ENCODE peak calls at places on chromosome 6, in eight cellular contexts. One of them, this sample, is unnamed.

GRCh38 chr6:79869184-79869583 is 78.2 kb downstream of the ELOVL4 start:
- DNase-seq in GM12878: no peak
- DNase-seq in SK-N-SH: no peak
- DNase-seq in H1: no peak
- DNase-seq in K562: no peak
- DNase-seq in HCT116: no peak
- DNase-seq in endothelial cell of umbilical vein: no peak
- DNase-seq in HepG2: no peak
- DNase-seq in this sample: no peak

GRCh38 chr6:90660971-90661370 is 74.1 kb upstream of the MAP3K7 start:
- DNase-seq in GM12878: no peak
- DNase-seq in SK-N-SH: no peak
- DNase-seq in H1: no peak
- DNase-seq in K562: no peak
- DNase-seq in HCT116: no peak
- DNase-seq in endothelial cell of umbilical vein: no peak
- DNase-seq in HepG2: no peak
- DNase-seq in this sample: no peak

GRCh38 chr6:80197474-80197873 is 91.0 kb downstream of the BCKDHB start:
- DNase-seq in GM12878: no peak
- DNase-seq in SK-N-SH: no peak
- DNase-seq in H1: no peak
- DNase-seq in K562: no peak
- DNase-seq in HCT116: no peak
- DNase-seq in endothelial cell of umbilical vein: no peak
- DNase-seq in HepG2: no peak
- DNase-seq in this sample: no peak

GRCh38 chr6:167396068-167396658 is 71.3 kb downstream of the TTLL2 start:
- DNase-seq in GM12878: no peak
- DNase-seq in SK-N-SH: no peak
- DNase-seq in H1: no peak
- DNase-seq in K562: no peak
- DNase-seq in HCT116: no peak
- DNase-seq in endothelial cell of umbilical vein: no peak
- DNase-seq in HepG2: no peak
- DNase-seq in this sample: no peak

GRCh38 chr6:104580452-104580851 is 279.3 kb downstream of the HACE1 start:
- DNase-seq in GM12878: no peak
- DNase-seq in SK-N-SH: no peak
- DNase-seq in H1: no peak
- DNase-seq in K562: no peak
- DNase-seq in HCT116: no peak
- DNase-seq in endothelial cell of umbilical vein: no peak
- DNase-seq in HepG2: no peak
- DNase-seq in this sample: no peak

GRCh38 chr6:101395345-101395744 is 1.8 kb downstream of the GRIK2 start:
- DNase-seq in GM12878: no peak
- DNase-seq in SK-N-SH: no peak
- DNase-seq in H1: no peak
- DNase-seq in K562: no peak
- DNase-seq in HCT116: no peak
- DNase-seq in endothelial cell of umbilical vein: no peak
- DNase-seq in HepG2: no peak
- DNase-seq in this sample: no peak

GRCh38 chr6:138555294-138555988 is 56.1 kb upstream of the NHSL1 start:
- DNase-seq in GM12878: peak; percentile 8
- DNase-seq in SK-N-SH: no peak
- DNase-seq in H1: no peak
- DNase-seq in K562: no peak
- DNase-seq in HCT116: no peak
- DNase-seq in endothelial cell of umbilical vein: peak; percentile 79
- DNase-seq in HepG2: peak; percentile 79
- DNase-seq in this sample: no peak

GRCh38 chr6:43402819-43403218 is 24.5 kb upstream of the ABCC10 start:
- DNase-seq in GM12878: no peak
- DNase-seq in SK-N-SH: no peak
- DNase-seq in H1: no peak
- DNase-seq in K562: peak; percentile 59
- DNase-seq in HCT116: peak; percentile 13
- DNase-seq in endothelial cell of umbilical vein: no peak
- DNase-seq in HepG2: no peak
- DNase-seq in this sample: no peak

GRCh38 chr6:72963946-72964345 is 261.4 kb downstream of the KHDC1L start:
- DNase-seq in GM12878: no peak
- DNase-seq in SK-N-SH: no peak
- DNase-seq in H1: no peak
- DNase-seq in K562: no peak
- DNase-seq in HCT116: no peak
- DNase-seq in endothelial cell of umbilical vein: no peak
- DNase-seq in HepG2: no peak
- DNase-seq in this sample: no peak

GRCh38 chr6:22557007-22557406 is 12.4 kb upstream of the HDGFL1 start:
- DNase-seq in GM12878: no peak
- DNase-seq in SK-N-SH: no peak
- DNase-seq in H1: no peak
- DNase-seq in K562: no peak
- DNase-seq in HCT116: no peak
- DNase-seq in endothelial cell of umbilical vein: no peak
- DNase-seq in HepG2: no peak
- DNase-seq in this sample: no peak

GRCh38 chr6:107736713-107737396 is 87.3 kb downstream of the SCML4 start:
- DNase-seq in GM12878: no peak
- DNase-seq in SK-N-SH: no peak
- DNase-seq in H1: no peak
- DNase-seq in K562: no peak
- DNase-seq in HCT116: no peak
- DNase-seq in endothelial cell of umbilical vein: no peak
- DNase-seq in HepG2: no peak
- DNase-seq in this sample: peak; percentile 37

GRCh38 chr6:3324262-3324942 is 65.7 kb downstream of the PSMG4 start:
- DNase-seq in GM12878: peak; percentile 48
- DNase-seq in SK-N-SH: no peak
- DNase-seq in H1: no peak
- DNase-seq in K562: peak; percentile 91
- DNase-seq in HCT116: no peak
- DNase-seq in endothelial cell of umbilical vein: peak; percentile 93
- DNase-seq in HepG2: peak; percentile 17
- DNase-seq in this sample: no peak

GRCh38 chr6:111610548-111611172 is 5.0 kb upstream of the TRAF3IP2 start:
- DNase-seq in GM12878: no peak
- DNase-seq in SK-N-SH: no peak
- DNase-seq in H1: no peak
- DNase-seq in K562: no peak
- DNase-seq in HCT116: no peak
- DNase-seq in endothelial cell of umbilical vein: no peak
- DNase-seq in HepG2: peak; percentile 87
- DNase-seq in this sample: no peak

GRCh38 chr6:152316024-152316423 is 321.1 kb downstream of the SYNE1 start:
- DNase-seq in GM12878: no peak
- DNase-seq in SK-N-SH: no peak
- DNase-seq in H1: no peak
- DNase-seq in K562: no peak
- DNase-seq in HCT116: no peak
- DNase-seq in endothelial cell of umbilical vein: peak; percentile 93
- DNase-seq in HepG2: no peak
- DNase-seq in this sample: no peak

GRCh38 chr6:17394192-17394611 is 807 bp downstream of the CAP2 start:
- DNase-seq in GM12878: no peak
- DNase-seq in SK-N-SH: no peak
- DNase-seq in H1: peak; percentile 64
- DNase-seq in K562: peak; percentile 6
- DNase-seq in HCT116: peak; percentile 64
- DNase-seq in endothelial cell of umbilical vein: peak; percentile 57
- DNase-seq in HepG2: peak; percentile 71
- DNase-seq in this sample: no peak

GRCh38 chr6:32183483-32184083 is 470 bp downstream of the AGER start:
- DNase-seq in GM12878: no peak
- DNase-seq in SK-N-SH: peak; percentile 7
- DNase-seq in H1: no peak
- DNase-seq in K562: no peak
- DNase-seq in HCT116: no peak
- DNase-seq in endothelial cell of umbilical vein: no peak
- DNase-seq in HepG2: no peak
- DNase-seq in this sample: no peak

GRCh38 chr6:32181890-32182529 is 2.0 kb downstream of the AGER start:
- DNase-seq in GM12878: no peak
- DNase-seq in SK-N-SH: no peak
- DNase-seq in H1: no peak
- DNase-seq in K562: peak; percentile 57
- DNase-seq in HCT116: no peak
- DNase-seq in endothelial cell of umbilical vein: no peak
- DNase-seq in HepG2: no peak
- DNase-seq in this sample: no peak

GRCh38 chr6:32183030-32183429 is 1.0 kb downstream of the AGER start:
- DNase-seq in GM12878: no peak
- DNase-seq in SK-N-SH: no peak
- DNase-seq in H1: no peak
- DNase-seq in K562: no peak
- DNase-seq in HCT116: no peak
- DNase-seq in endothelial cell of umbilical vein: no peak
- DNase-seq in HepG2: no peak
- DNase-seq in this sample: no peak

GRCh38 chr6:32181148-32181702 is 2.8 kb downstream of the AGER start:
- DNase-seq in GM12878: no peak
- DNase-seq in SK-N-SH: no peak
- DNase-seq in H1: no peak
- DNase-seq in K562: no peak
- DNase-seq in HCT116: no peak
- DNase-seq in endothelial cell of umbilical vein: no peak
- DNase-seq in HepG2: no peak
- DNase-seq in this sample: no peak

DNA sequence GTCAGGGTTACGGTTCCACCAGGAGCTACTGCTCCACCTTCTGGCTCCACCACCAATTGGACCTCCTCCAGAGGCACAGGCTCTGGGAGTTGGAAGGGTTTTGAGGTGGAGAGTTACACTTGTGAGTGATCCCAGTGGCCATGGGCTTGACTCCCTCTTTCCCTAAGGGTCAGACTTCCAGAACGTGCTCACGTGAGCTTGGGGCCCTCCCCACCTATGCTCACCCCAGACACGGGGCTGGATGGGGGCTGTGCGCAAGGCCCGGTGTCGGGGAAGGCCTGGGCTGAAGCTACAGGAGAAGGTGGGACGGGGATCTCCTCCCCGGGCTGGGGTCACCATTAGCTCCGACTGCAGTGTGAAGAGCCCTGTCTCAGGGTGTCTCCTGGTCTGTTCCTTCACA is 1.4 kb downstream of the AGER start:
- DNase-seq in GM12878: no peak
- DNase-seq in SK-N-SH: no peak
- DNase-seq in H1: no peak
- DNase-seq in K562: no peak
- DNase-seq in HCT116: no peak
- DNase-seq in endothelial cell of umbilical vein: no peak
- DNase-seq in HepG2: no peak
- DNase-seq in this sample: no peak
- TF ChIP-seq POLR2AphosphoS5 in GM12878: no peak
- TF ChIP-seq POLR2AphosphoS5 in SK-N-SH: no peak
- TF ChIP-seq POLR2AphosphoS5 in H1: no peak
- TF ChIP-seq POLR2AphosphoS5 in K562: no peak
- TF ChIP-seq POLR2AphosphoS5 in HCT116: no peak
- TF ChIP-seq POLR2AphosphoS5 in endothelial cell of umbilical vein: no peak
- TF ChIP-seq POLR2AphosphoS5 in HepG2: no peak
- TF ChIP-seq POLR2AphosphoS5 in this sample: no peak

DNA sequence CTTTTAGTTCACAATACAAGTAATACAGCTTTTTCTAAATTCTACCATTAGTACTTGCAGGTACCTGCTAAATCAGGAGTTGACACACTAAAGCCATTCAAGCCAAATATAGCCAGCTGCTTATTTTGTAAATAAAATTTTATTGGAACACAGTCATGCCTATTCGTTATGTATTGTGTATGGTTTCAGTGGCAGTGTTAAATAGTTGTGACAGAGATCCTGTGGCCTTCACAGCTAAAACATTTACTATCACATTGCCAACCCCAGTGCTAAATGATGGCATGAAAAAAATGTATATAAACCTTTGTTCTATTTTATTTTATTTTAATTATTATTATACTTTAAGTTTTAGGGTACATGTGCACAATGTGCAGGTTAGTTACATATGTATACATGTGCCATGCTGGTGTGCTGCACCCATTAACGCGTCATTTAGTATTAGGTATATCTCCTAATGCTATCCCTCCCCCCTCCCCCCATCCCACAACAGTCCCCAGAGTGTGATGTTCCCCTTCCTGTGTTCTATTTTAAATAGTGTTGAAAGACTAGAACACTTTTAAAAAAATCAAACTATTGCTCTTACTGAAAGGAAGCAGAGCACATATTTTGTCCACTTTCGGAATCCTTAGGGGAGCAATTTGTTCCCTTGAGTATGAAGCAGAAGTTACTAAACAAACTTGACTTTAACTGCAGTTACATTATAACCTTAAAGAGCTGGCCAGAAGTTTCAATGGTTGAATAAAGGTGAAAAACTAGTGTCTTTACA is 115.7 kb downstream of the PRIM2 start:
- DNase-seq in GM12878: peak; percentile 32
- DNase-seq in SK-N-SH: no peak
- DNase-seq in H1: no peak
- DNase-seq in K562: no peak
- DNase-seq in HCT116: no peak
- DNase-seq in endothelial cell of umbilical vein: no peak
- DNase-seq in HepG2: no peak
- DNase-seq in this sample: no peak
- H3K9ac ChIP-seq in GM12878: no peak overlapping the region
- H3K9ac ChIP-seq in SK-N-SH: peak overlapping the region; percentile 8
- H3K9ac ChIP-seq in H1: no peak overlapping the region
- H3K9ac ChIP-seq in K562: no peak overlapping the region
- H3K9ac ChIP-seq in HCT116: no peak overlapping the region
- H3K9ac ChIP-seq in endothelial cell of umbilical vein: no peak overlapping the region
- H3K9ac ChIP-seq in HepG2: no peak overlapping the region
- H3K9ac ChIP-seq in this sample: no peak overlapping the region

GRCh38 chr6:139590206-139590605 is 215.8 kb upstream of the CITED2 start:
- DNase-seq in GM12878: no peak
- DNase-seq in SK-N-SH: no peak
- DNase-seq in H1: no peak
- DNase-seq in K562: no peak
- DNase-seq in HCT116: no peak
- DNase-seq in endothelial cell of umbilical vein: no peak
- DNase-seq in HepG2: no peak
- DNase-seq in this sample: no peak
- H3K27ac ChIP-seq in GM12878: no peak overlapping the region
- H3K27ac ChIP-seq in SK-N-SH: peak overlapping the region; percentile 83
- H3K27ac ChIP-seq in H1: no peak overlapping the region
- H3K27ac ChIP-seq in K562: no peak overlapping the region
- H3K27ac ChIP-seq in HCT116: no peak overlapping the region
- H3K27ac ChIP-seq in endothelial cell of umbilical vein: no peak overlapping the region
- H3K27ac ChIP-seq in HepG2: no peak overlapping the region
- H3K27ac ChIP-seq in this sample: no peak overlapping the region

GRCh38 chr6:110435052-110435602 is 19.8 kb upstream of the DDO start:
- DNase-seq in GM12878: no peak
- DNase-seq in SK-N-SH: no peak
- DNase-seq in H1: no peak
- DNase-seq in K562: no peak
- DNase-seq in HCT116: no peak
- DNase-seq in endothelial cell of umbilical vein: no peak
- DNase-seq in HepG2: no peak
- DNase-seq in this sample: no peak

GRCh38 chr6:110430236-110430635 is 14.9 kb upstream of the DDO start:
- DNase-seq in GM12878: no peak
- DNase-seq in SK-N-SH: no peak
- DNase-seq in H1: no peak
- DNase-seq in K562: no peak
- DNase-seq in HCT116: no peak
- DNase-seq in endothelial cell of umbilical vein: no peak
- DNase-seq in HepG2: no peak
- DNase-seq in this sample: no peak

GRCh38 chr6:110432285-110432899 is 17.0 kb upstream of the DDO start:
- DNase-seq in GM12878: no peak
- DNase-seq in SK-N-SH: no peak
- DNase-seq in H1: no peak
- DNase-seq in K562: no peak
- DNase-seq in HCT116: no peak
- DNase-seq in endothelial cell of umbilical vein: no peak
- DNase-seq in HepG2: no peak
- DNase-seq in this sample: no peak
- TF ChIP-seq POLR2AphosphoS5 in GM12878: no peak
- TF ChIP-seq POLR2AphosphoS5 in SK-N-SH: no peak
- TF ChIP-seq POLR2AphosphoS5 in H1: no peak
- TF ChIP-seq POLR2AphosphoS5 in K562: no peak
- TF ChIP-seq POLR2AphosphoS5 in HCT116: no peak
- TF ChIP-seq POLR2AphosphoS5 in endothelial cell of umbilical vein: no peak
- TF ChIP-seq POLR2AphosphoS5 in HepG2: no peak
- TF ChIP-seq POLR2AphosphoS5 in this sample: no peak

This sample was measured in SK-N-MC.